ENCODE peak calls at places on chromosomes 5 and 9, in eight cellular contexts. One of them, this sample, is unnamed.

GRCh38 chr5:79284852-79285251 is 48.9 kb downstream of the JMY start:
- DNase-seq in progenitor cell of endocrine pancreas: no peak
- DNase-seq in uterus: no peak
- DNase-seq in right atrium auricular region: no peak
- DNase-seq in endodermal cell: no peak
- DNase-seq in fibroblast of villous mesenchyme: peak
- DNase-seq in body of pancreas: no peak
- DNase-seq in GM23338: no peak
- DNase-seq in this sample: no peak

GRCh38 chr9:26673276-26673675 is 219.3 kb downstream of the CAAP1 start:
- DNase-seq in progenitor cell of endocrine pancreas: no peak
- DNase-seq in endodermal cell: no peak
- DNase-seq in GM23338: no peak
- DNase-seq in uterus: no peak
- DNase-seq in right atrium auricular region: no peak
- DNase-seq in body of pancreas: no peak
- DNase-seq in fibroblast of villous mesenchyme: no peak
- DNase-seq in this sample: no peak

GRCh38 chr5:180352116-180352975 is 790 bp downstream of the GFPT2 start:
- DNase-seq in endodermal cell: peak
- DNase-seq in GM23338: peak
- DNase-seq in progenitor cell of endocrine pancreas: no peak
- DNase-seq in body of pancreas: no peak
- DNase-seq in uterus: peak
- DNase-seq in right atrium auricular region: no peak
- DNase-seq in fibroblast of villous mesenchyme: peak
- DNase-seq in this sample: no peak

GRCh38 chr9:115275753-115276152 is 157.8 kb upstream of the TNC start:
- DNase-seq in GM23338: no peak
- DNase-seq in endodermal cell: no peak
- DNase-seq in uterus: no peak
- DNase-seq in progenitor cell of endocrine pancreas: no peak
- DNase-seq in body of pancreas: no peak
- DNase-seq in right atrium auricular region: no peak
- DNase-seq in fibroblast of villous mesenchyme: no peak
- DNase-seq in this sample: no peak

GRCh38 chr5:68332546-68332945 is 117.0 kb downstream of the PIK3R1 start:
- DNase-seq in fibroblast of villous mesenchyme: no peak
- DNase-seq in body of pancreas: no peak
- DNase-seq in progenitor cell of endocrine pancreas: no peak
- DNase-seq in GM23338: no peak
- DNase-seq in right atrium auricular region: no peak
- DNase-seq in endodermal cell: no peak
- DNase-seq in uterus: no peak
- DNase-seq in this sample: no peak

GRCh38 chr9:13228431-13228830 is 51.1 kb downstream of the MPDZ start:
- DNase-seq in endodermal cell: no peak
- DNase-seq in uterus: no peak
- DNase-seq in body of pancreas: no peak
- DNase-seq in right atrium auricular region: no peak
- DNase-seq in fibroblast of villous mesenchyme: peak
- DNase-seq in progenitor cell of endocrine pancreas: no peak
- DNase-seq in GM23338: no peak
- DNase-seq in this sample: no peak

GRCh38 chr5:9928266-9928750 is 298.2 kb upstream of the TAS2R1 start:
- DNase-seq in right atrium auricular region: no peak
- DNase-seq in uterus: no peak
- DNase-seq in progenitor cell of endocrine pancreas: no peak
- DNase-seq in GM23338: no peak
- DNase-seq in fibroblast of villous mesenchyme: no peak
- DNase-seq in endodermal cell: peak
- DNase-seq in body of pancreas: no peak
- DNase-seq in this sample: no peak

GRCh38 chr5:133916914-133917313 is 51.5 kb downstream of the C5orf15 start:
- DNase-seq in body of pancreas: no peak
- DNase-seq in right atrium auricular region: no peak
- DNase-seq in uterus: no peak
- DNase-seq in progenitor cell of endocrine pancreas: no peak
- DNase-seq in endodermal cell: no peak
- DNase-seq in GM23338: no peak
- DNase-seq in fibroblast of villous mesenchyme: no peak
- DNase-seq in this sample: no peak

GRCh38 chr9:83304686-83305085 is 233.5 kb downstream of the FRMD3 start:
- DNase-seq in fibroblast of villous mesenchyme: peak
- DNase-seq in GM23338: no peak
- DNase-seq in body of pancreas: peak
- DNase-seq in uterus: peak
- DNase-seq in endodermal cell: no peak
- DNase-seq in right atrium auricular region: peak
- DNase-seq in progenitor cell of endocrine pancreas: no peak
- DNase-seq in this sample: no peak

GRCh38 chr9:81634915-81635516 is 54.3 kb downstream of the TLE1 start:
- DNase-seq in right atrium auricular region: no peak
- DNase-seq in uterus: no peak
- DNase-seq in GM23338: no peak
- DNase-seq in fibroblast of villous mesenchyme: peak
- DNase-seq in body of pancreas: no peak
- DNase-seq in progenitor cell of endocrine pancreas: no peak
- DNase-seq in endodermal cell: no peak
- DNase-seq in this sample: no peak

GRCh38 chr5:135324897-135325650 is 74.0 kb downstream of the MACROH2A1 start:
- DNase-seq in GM23338: no peak
- DNase-seq in endodermal cell: no peak
- DNase-seq in right atrium auricular region: no peak
- DNase-seq in body of pancreas: no peak
- DNase-seq in fibroblast of villous mesenchyme: no peak
- DNase-seq in progenitor cell of endocrine pancreas: no peak
- DNase-seq in uterus: no peak
- DNase-seq in this sample: no peak

GRCh38 chr5:42912184-42912766 is 100.6 kb upstream of the SELENOP start:
- DNase-seq in endodermal cell: no peak
- DNase-seq in uterus: no peak
- DNase-seq in fibroblast of villous mesenchyme: peak
- DNase-seq in progenitor cell of endocrine pancreas: no peak
- DNase-seq in right atrium auricular region: no peak
- DNase-seq in GM23338: peak
- DNase-seq in body of pancreas: no peak
- DNase-seq in this sample: no peak

GRCh38 chr5:81195334-81195929 is 37.7 kb upstream of the CKMT2 start:
- DNase-seq in endodermal cell: no peak
- DNase-seq in progenitor cell of endocrine pancreas: no peak
- DNase-seq in right atrium auricular region: no peak
- DNase-seq in fibroblast of villous mesenchyme: no peak
- DNase-seq in uterus: no peak
- DNase-seq in GM23338: no peak
- DNase-seq in body of pancreas: no peak
- DNase-seq in this sample: no peak
- TF ChIP-seq CTCF in endodermal cell: peak
- TF ChIP-seq CTCF in progenitor cell of endocrine pancreas: peak
- TF ChIP-seq CTCF in right atrium auricular region: no peak
- TF ChIP-seq CTCF in fibroblast of villous mesenchyme: no peak
- TF ChIP-seq CTCF in uterus: no peak
- TF ChIP-seq CTCF in GM23338: no peak
- TF ChIP-seq CTCF in body of pancreas: no peak
- TF ChIP-seq CTCF in this sample: peak

GRCh38 chr9:21081451-21081850 is 3.7 kb upstream of the IFNB1 start:
- DNase-seq in fibroblast of villous mesenchyme: no peak
- DNase-seq in progenitor cell of endocrine pancreas: no peak
- DNase-seq in right atrium auricular region: no peak
- DNase-seq in body of pancreas: no peak
- DNase-seq in GM23338: no peak
- DNase-seq in uterus: no peak
- DNase-seq in endodermal cell: no peak
- DNase-seq in this sample: no peak

GRCh38 chr9:21084242-21084850 is 6.6 kb upstream of the IFNB1 start:
- DNase-seq in right atrium auricular region: no peak
- DNase-seq in uterus: no peak
- DNase-seq in progenitor cell of endocrine pancreas: no peak
- DNase-seq in endodermal cell: no peak
- DNase-seq in fibroblast of villous mesenchyme: no peak
- DNase-seq in GM23338: no peak
- DNase-seq in body of pancreas: no peak
- DNase-seq in this sample: no peak

GRCh38 chr9:21081999-21082398 is 4.3 kb upstream of the IFNB1 start:
- DNase-seq in fibroblast of villous mesenchyme: no peak
- DNase-seq in uterus: no peak
- DNase-seq in progenitor cell of endocrine pancreas: no peak
- DNase-seq in body of pancreas: no peak
- DNase-seq in endodermal cell: no peak
- DNase-seq in right atrium auricular region: no peak
- DNase-seq in GM23338: no peak
- DNase-seq in this sample: no peak

GRCh38 chr9:21080793-21081192 is 3.1 kb upstream of the IFNB1 start:
- DNase-seq in GM23338: no peak
- DNase-seq in progenitor cell of endocrine pancreas: no peak
- DNase-seq in uterus: no peak
- DNase-seq in fibroblast of villous mesenchyme: no peak
- DNase-seq in right atrium auricular region: no peak
- DNase-seq in body of pancreas: no peak
- DNase-seq in endodermal cell: no peak
- DNase-seq in this sample: no peak

DNA sequence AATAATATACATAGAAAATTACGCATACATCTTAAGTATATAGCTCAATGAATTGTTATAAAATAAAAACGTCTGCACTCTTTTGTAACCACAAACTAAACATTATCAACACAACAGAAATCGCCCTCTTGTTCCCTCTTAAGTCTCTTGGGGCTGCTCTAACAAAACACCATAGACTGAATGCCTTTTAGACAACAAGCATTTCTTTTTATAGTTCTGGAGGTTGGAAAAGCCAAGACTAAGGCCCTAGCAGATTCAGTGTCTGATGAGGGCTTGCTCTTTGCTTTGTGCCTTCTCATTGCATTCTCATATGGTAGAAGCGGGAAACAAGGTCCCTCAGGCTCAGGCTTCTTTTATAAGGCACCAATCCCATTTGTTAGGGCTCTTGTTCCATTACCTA is 4.9 kb upstream of the IFNB1 start:
- DNase-seq in body of pancreas: no peak
- DNase-seq in right atrium auricular region: no peak
- DNase-seq in fibroblast of villous mesenchyme: no peak
- DNase-seq in progenitor cell of endocrine pancreas: no peak
- DNase-seq in uterus: no peak
- DNase-seq in endodermal cell: no peak
- DNase-seq in GM23338: no peak
- DNase-seq in this sample: no peak
- TF ChIP-seq CTCF in body of pancreas: no peak
- TF ChIP-seq CTCF in right atrium auricular region: no peak
- TF ChIP-seq CTCF in fibroblast of villous mesenchyme: no peak
- TF ChIP-seq CTCF in progenitor cell of endocrine pancreas: no peak
- TF ChIP-seq CTCF in uterus: no peak
- TF ChIP-seq CTCF in endodermal cell: no peak
- TF ChIP-seq CTCF in GM23338: no peak
- TF ChIP-seq CTCF in this sample: no peak

DNA sequence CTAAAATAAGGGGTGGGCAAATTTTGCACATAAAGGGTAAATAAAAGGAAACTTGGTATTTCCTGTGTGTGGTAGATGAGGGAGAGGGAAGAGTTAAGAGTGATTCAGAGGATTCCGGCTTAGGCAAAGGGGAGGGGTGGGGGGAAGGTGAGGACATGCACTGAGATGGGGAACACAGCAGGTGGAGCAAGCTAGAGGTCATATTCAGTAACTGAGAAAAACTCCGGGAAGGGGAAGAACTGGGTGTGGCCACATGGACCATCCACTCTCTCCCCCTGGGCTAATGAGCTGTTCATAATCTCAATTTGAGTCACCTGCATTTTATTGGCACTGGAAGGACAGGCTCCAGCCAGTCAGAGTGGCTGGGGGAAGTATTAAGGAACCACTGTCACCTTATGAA is 45.1 kb upstream of the UGCG start:
- DNase-seq in uterus: no peak
- DNase-seq in GM23338: peak
- DNase-seq in right atrium auricular region: no peak
- DNase-seq in body of pancreas: peak
- DNase-seq in fibroblast of villous mesenchyme: no peak
- DNase-seq in endodermal cell: no peak
- DNase-seq in progenitor cell of endocrine pancreas: no peak
- DNase-seq in this sample: peak
- TF ChIP-seq CTCF in uterus: no peak
- TF ChIP-seq CTCF in GM23338: no peak
- TF ChIP-seq CTCF in right atrium auricular region: no peak
- TF ChIP-seq CTCF in body of pancreas: no peak
- TF ChIP-seq CTCF in fibroblast of villous mesenchyme: no peak
- TF ChIP-seq CTCF in endodermal cell: no peak
- TF ChIP-seq CTCF in progenitor cell of endocrine pancreas: no peak
- TF ChIP-seq CTCF in this sample: no peak

DNA sequence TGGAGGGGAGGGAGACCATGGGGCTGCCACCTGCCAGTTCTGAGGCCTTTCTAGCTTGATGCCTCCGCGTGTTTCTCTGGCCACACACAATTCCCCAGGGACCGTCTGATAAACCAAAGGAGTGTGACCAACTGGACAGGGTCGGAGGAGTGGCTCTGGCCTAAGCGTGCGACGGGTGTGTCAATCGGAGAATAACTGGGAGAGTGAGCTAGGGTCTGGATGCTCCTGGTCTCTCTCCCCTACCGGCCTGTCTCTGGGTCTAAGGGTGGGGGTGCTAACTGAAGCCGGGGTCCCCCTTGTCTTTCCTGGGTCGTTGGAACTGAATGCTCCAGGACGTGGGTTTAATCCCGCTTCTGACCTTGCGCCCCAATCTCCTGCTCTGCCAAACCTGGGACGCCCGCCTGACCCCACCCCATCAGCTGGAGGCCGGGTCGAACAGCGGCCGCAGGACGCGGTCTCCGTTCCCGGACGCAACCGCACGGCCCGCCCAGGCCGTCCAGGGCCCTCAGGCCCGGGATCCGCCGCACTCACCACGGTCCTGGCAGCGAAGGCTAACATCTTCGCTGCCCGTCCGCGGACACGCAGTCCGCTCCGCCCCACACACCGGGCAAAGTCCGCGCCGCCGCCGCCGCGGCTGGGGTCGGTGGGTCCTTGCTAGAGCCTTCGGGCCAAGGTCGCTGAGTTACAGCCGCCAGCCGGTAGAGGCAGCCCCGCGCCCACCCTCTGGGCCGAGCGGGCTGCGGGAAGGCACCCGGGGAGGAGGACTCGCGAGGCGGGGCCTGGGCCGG is 447 bp downstream of the CRAT start:
- DNase-seq in progenitor cell of endocrine pancreas: no peak
- DNase-seq in body of pancreas: no peak
- DNase-seq in uterus: peak
- DNase-seq in right atrium auricular region: peak
- DNase-seq in GM23338: peak
- DNase-seq in endodermal cell: no peak
- DNase-seq in fibroblast of villous mesenchyme: peak
- DNase-seq in this sample: no peak
- TF ChIP-seq CTCF in progenitor cell of endocrine pancreas: peak
- TF ChIP-seq CTCF in body of pancreas: no peak
- TF ChIP-seq CTCF in uterus: peak
- TF ChIP-seq CTCF in right atrium auricular region: no peak
- TF ChIP-seq CTCF in GM23338: no peak
- TF ChIP-seq CTCF in endodermal cell: no peak
- TF ChIP-seq CTCF in fibroblast of villous mesenchyme: no peak
- TF ChIP-seq CTCF in this sample: no peak

GRCh38 chr5:126234563-126235195 is 188.5 kb upstream of the GRAMD2B start:
- DNase-seq in endodermal cell: peak
- DNase-seq in uterus: no peak
- DNase-seq in progenitor cell of endocrine pancreas: no peak
- DNase-seq in fibroblast of villous mesenchyme: peak
- DNase-seq in GM23338: peak
- DNase-seq in right atrium auricular region: no peak
- DNase-seq in body of pancreas: no peak
- DNase-seq in this sample: peak
- TF ChIP-seq CTCF in endodermal cell: peak
- TF ChIP-seq CTCF in uterus: no peak
- TF ChIP-seq CTCF in progenitor cell of endocrine pancreas: peak
- TF ChIP-seq CTCF in fibroblast of villous mesenchyme: peak
- TF ChIP-seq CTCF in GM23338: peak
- TF ChIP-seq CTCF in right atrium auricular region: no peak
- TF ChIP-seq CTCF in body of pancreas: peak
- TF ChIP-seq CTCF in this sample: peak

GRCh38 chr5:91007251-91007650 is 375.9 kb downstream of the ARRDC3 start:
- DNase-seq in fibroblast of villous mesenchyme: no peak
- DNase-seq in endodermal cell: no peak
- DNase-seq in uterus: no peak
- DNase-seq in GM23338: peak
- DNase-seq in progenitor cell of endocrine pancreas: no peak
- DNase-seq in body of pancreas: no peak
- DNase-seq in right atrium auricular region: no peak
- DNase-seq in this sample: no peak
- TF ChIP-seq CTCF in fibroblast of villous mesenchyme: no peak
- TF ChIP-seq CTCF in endodermal cell: peak
- TF ChIP-seq CTCF in uterus: no peak
- TF ChIP-seq CTCF in GM23338: peak
- TF ChIP-seq CTCF in progenitor cell of endocrine pancreas: no peak
- TF ChIP-seq CTCF in body of pancreas: no peak
- TF ChIP-seq CTCF in right atrium auricular region: no peak
- TF ChIP-seq CTCF in this sample: peak

This sample was measured in H9.